ENCODE peak calls at places on chromosomes 5 and 9, in six cellular contexts. H, M, W, C, A and G are unnamed samples.

GRCh38 chr9:93588641-93589609 is 12.5 kb downstream of the PHF2 start:
- DNase-seq in H (no peak), M (no peak), W (no peak), C (no peak), A (no peak), G (no peak)

GRCh38 chr9:75186767-75187380 is 98.6 kb downstream of the OSTF1 start:
- DNase-seq in H (no peak), M (peak; percentile 45), W (peak; percentile 43), C (no peak), A (no peak), G (no peak)

GRCh38 chr5:113169720-113170119 is 193.1 kb downstream of the DCP2 start:
- DNase-seq in H (no peak), M (no peak), W (no peak), C (no peak), A (no peak), G (no peak)

GRCh38 chr5:157161996-157162395 is 4.1 kb downstream of the GARIN3 start:
- DNase-seq in H (no peak), M (no peak), W (no peak), C (no peak), A (no peak), G (no peak)

GRCh38 chr5:141811287-141812155 is 66.7 kb downstream of the PCDH1 start:
- DNase-seq in H (peak; percentile 35), M (no peak), W (no peak), C (peak; percentile 35), A (peak; percentile 19), G (no peak)

GRCh38 chr5:171291371-171291770 is 17.7 kb upstream of the TLX3 start:
- DNase-seq in H (no peak), M (no peak), W (no peak), C (no peak), A (no peak), G (no peak)

GRCh38 chr9:5551771-5552170 is 41.4 kb downstream of the PDCD1LG2 start:
- DNase-seq in H (no peak), M (no peak), W (peak; percentile 37), C (no peak), A (no peak), G (no peak)

GRCh38 chr5:155562153-155562552 is 548.6 kb downstream of the KIF4B start:
- DNase-seq in H (no peak), M (no peak), W (no peak), C (no peak), A (no peak), G (no peak)

GRCh38 chr9:36436909-36437308 is 36.8 kb upstream of the RNF38 start:
- DNase-seq in H (peak; percentile 40), M (no peak), W (no peak), C (no peak), A (no peak), G (no peak)

GRCh38 chr9:70639853-70640814 is 225.7 kb upstream of the KLF9 start:
- DNase-seq in H (no peak), M (peak; percentile 83), W (peak; percentile 67), C (peak; percentile 15), A (no peak), G (no peak)

GRCh38 chr5:149551227-149552037 is at the start of gene CSNK1A1:
- DNase-seq in H (peak; percentile 99), M (peak; percentile 96), W (peak; percentile 99), C (peak; percentile 94), A (peak; percentile 98), G (peak; percentile 99)

GRCh38 chr5:16304846-16305245 is 125.3 kb upstream of the MARCHF11 start:
- DNase-seq in H (no peak), M (no peak), W (no peak), C (no peak), A (no peak), G (no peak)

GRCh38 chr9:112569186-112569585 is 82.6 kb downstream of the KIAA1958 start:
- DNase-seq in H (no peak), M (no peak), W (peak; percentile 83), C (no peak), A (no peak), G (no peak)